ENCODE peak calls at places on chromosome 9, in eight cellular contexts. One of them, this sample, is unnamed.

GRCh38 chr9:86410281-86410680 is 56.1 kb upstream of the TUT7 start:
- DNase-seq in endothelial cell of umbilical vein: no peak
- DNase-seq in CD8-positive, alpha-beta T cell: no peak
- DNase-seq in tibial artery: no peak
- DNase-seq in PC-9: no peak
- DNase-seq in MM.1S: no peak
- DNase-seq in fibroblast of lung: no peak
- DNase-seq in AG10803: no peak
- DNase-seq in this sample: no peak

GRCh38 chr9:93648181-93648580 is 71.8 kb downstream of the PHF2 start:
- DNase-seq in endothelial cell of umbilical vein: no peak
- DNase-seq in CD8-positive, alpha-beta T cell: no peak
- DNase-seq in tibial artery: no peak
- DNase-seq in PC-9: no peak
- DNase-seq in MM.1S: no peak
- DNase-seq in fibroblast of lung: no peak
- DNase-seq in AG10803: no peak
- DNase-seq in this sample: no peak

GRCh38 chr9:2465921-2466460 is 155.6 kb upstream of the VLDLR start:
- DNase-seq in endothelial cell of umbilical vein: no peak
- DNase-seq in CD8-positive, alpha-beta T cell: no peak
- DNase-seq in tibial artery: no peak
- DNase-seq in PC-9: no peak
- DNase-seq in MM.1S: peak
- DNase-seq in fibroblast of lung: no peak
- DNase-seq in AG10803: no peak
- DNase-seq in this sample: no peak

GRCh38 chr9:136242908-136243525 is 2.6 kb downstream of the QSOX2 start:
- DNase-seq in endothelial cell of umbilical vein: no peak
- DNase-seq in CD8-positive, alpha-beta T cell: no peak
- DNase-seq in tibial artery: no peak
- DNase-seq in PC-9: no peak
- DNase-seq in MM.1S: no peak
- DNase-seq in fibroblast of lung: no peak
- DNase-seq in AG10803: no peak
- DNase-seq in this sample: no peak

GRCh38 chr9:17528859-17529258 is 50.0 kb upstream of the SH3GL2 start:
- DNase-seq in endothelial cell of umbilical vein: no peak
- DNase-seq in CD8-positive, alpha-beta T cell: no peak
- DNase-seq in tibial artery: no peak
- DNase-seq in PC-9: no peak
- DNase-seq in MM.1S: no peak
- DNase-seq in fibroblast of lung: no peak
- DNase-seq in AG10803: peak
- DNase-seq in this sample: no peak

GRCh38 chr9:105662184-105663104 is at the start of gene TAL2:
- DNase-seq in endothelial cell of umbilical vein: no peak
- DNase-seq in CD8-positive, alpha-beta T cell: no peak
- DNase-seq in tibial artery: no peak
- DNase-seq in PC-9: no peak
- DNase-seq in MM.1S: no peak
- DNase-seq in fibroblast of lung: no peak
- DNase-seq in AG10803: no peak
- DNase-seq in this sample: no peak

GRCh38 chr9:123225995-123226394 is 42.4 kb downstream of the STRBP start:
- DNase-seq in endothelial cell of umbilical vein: no peak
- DNase-seq in CD8-positive, alpha-beta T cell: no peak
- DNase-seq in tibial artery: no peak
- DNase-seq in PC-9: no peak
- DNase-seq in MM.1S: no peak
- DNase-seq in fibroblast of lung: peak
- DNase-seq in AG10803: peak
- DNase-seq in this sample: peak

GRCh38 chr9:94900222-94901018 is 173.9 kb downstream of the AOPEP start:
- DNase-seq in endothelial cell of umbilical vein: peak
- DNase-seq in CD8-positive, alpha-beta T cell: no peak
- DNase-seq in tibial artery: no peak
- DNase-seq in PC-9: no peak
- DNase-seq in MM.1S: no peak
- DNase-seq in fibroblast of lung: peak
- DNase-seq in AG10803: peak
- DNase-seq in this sample: peak

GRCh38 chr9:121766081-121766683 is 114.7 kb downstream of the DAB2IP start:
- DNase-seq in endothelial cell of umbilical vein: no peak
- DNase-seq in CD8-positive, alpha-beta T cell: no peak
- DNase-seq in tibial artery: no peak
- DNase-seq in PC-9: no peak
- DNase-seq in MM.1S: no peak
- DNase-seq in fibroblast of lung: no peak
- DNase-seq in AG10803: no peak
- DNase-seq in this sample: no peak

GRCh38 chr9:35110327-35110758 is 5.3 kb downstream of the ATOSB start:
- DNase-seq in endothelial cell of umbilical vein: peak
- DNase-seq in CD8-positive, alpha-beta T cell: no peak
- DNase-seq in tibial artery: peak
- DNase-seq in PC-9: no peak
- DNase-seq in MM.1S: no peak
- DNase-seq in fibroblast of lung: peak
- DNase-seq in AG10803: peak
- DNase-seq in this sample: peak

GRCh38 chr9:137724114-137724445 is 105.3 kb downstream of the EHMT1 start:
- DNase-seq in endothelial cell of umbilical vein: no peak
- DNase-seq in CD8-positive, alpha-beta T cell: no peak
- DNase-seq in tibial artery: no peak
- DNase-seq in PC-9: no peak
- DNase-seq in MM.1S: no peak
- DNase-seq in fibroblast of lung: peak
- DNase-seq in AG10803: no peak
- DNase-seq in this sample: peak

GRCh38 chr9:89426389-89426961 is 71.4 kb downstream of the SEMA4D start:
- DNase-seq in endothelial cell of umbilical vein: no peak
- DNase-seq in CD8-positive, alpha-beta T cell: no peak
- DNase-seq in tibial artery: no peak
- DNase-seq in PC-9: no peak
- DNase-seq in MM.1S: peak
- DNase-seq in fibroblast of lung: no peak
- DNase-seq in AG10803: no peak
- DNase-seq in this sample: no peak
- H3K4me3 ChIP-seq in endothelial cell of umbilical vein: no peak
- H3K4me3 ChIP-seq in CD8-positive, alpha-beta T cell: peak
- H3K4me3 ChIP-seq in tibial artery: no peak
- H3K4me3 ChIP-seq in PC-9: no peak
- H3K4me3 ChIP-seq in MM.1S: no peak
- H3K4me3 ChIP-seq in fibroblast of lung: no peak
- H3K4me3 ChIP-seq in AG10803: no peak
- H3K4me3 ChIP-seq in this sample: no peak

GRCh38 chr9:79255681-79256080 is 316.1 kb upstream of the TLE4 start:
- DNase-seq in endothelial cell of umbilical vein: no peak
- DNase-seq in CD8-positive, alpha-beta T cell: no peak
- DNase-seq in tibial artery: no peak
- DNase-seq in PC-9: no peak
- DNase-seq in MM.1S: no peak
- DNase-seq in fibroblast of lung: peak
- DNase-seq in AG10803: no peak
- DNase-seq in this sample: no peak

GRCh38 chr9:79257671-79258410 is 313.9 kb upstream of the TLE4 start:
- DNase-seq in endothelial cell of umbilical vein: no peak
- DNase-seq in CD8-positive, alpha-beta T cell: no peak
- DNase-seq in tibial artery: no peak
- DNase-seq in PC-9: no peak
- DNase-seq in MM.1S: no peak
- DNase-seq in fibroblast of lung: peak
- DNase-seq in AG10803: no peak
- DNase-seq in this sample: peak

GRCh38 chr9:79257215-79257614 is 314.6 kb upstream of the TLE4 start:
- DNase-seq in endothelial cell of umbilical vein: no peak
- DNase-seq in CD8-positive, alpha-beta T cell: no peak
- DNase-seq in tibial artery: no peak
- DNase-seq in PC-9: no peak
- DNase-seq in MM.1S: no peak
- DNase-seq in fibroblast of lung: peak
- DNase-seq in AG10803: no peak
- DNase-seq in this sample: no peak

GRCh38 chr9:79256691-79257213 is 315.0 kb upstream of the TLE4 start:
- DNase-seq in endothelial cell of umbilical vein: no peak
- DNase-seq in CD8-positive, alpha-beta T cell: no peak
- DNase-seq in tibial artery: no peak
- DNase-seq in PC-9: no peak
- DNase-seq in MM.1S: no peak
- DNase-seq in fibroblast of lung: peak
- DNase-seq in AG10803: peak
- DNase-seq in this sample: peak

DNA sequence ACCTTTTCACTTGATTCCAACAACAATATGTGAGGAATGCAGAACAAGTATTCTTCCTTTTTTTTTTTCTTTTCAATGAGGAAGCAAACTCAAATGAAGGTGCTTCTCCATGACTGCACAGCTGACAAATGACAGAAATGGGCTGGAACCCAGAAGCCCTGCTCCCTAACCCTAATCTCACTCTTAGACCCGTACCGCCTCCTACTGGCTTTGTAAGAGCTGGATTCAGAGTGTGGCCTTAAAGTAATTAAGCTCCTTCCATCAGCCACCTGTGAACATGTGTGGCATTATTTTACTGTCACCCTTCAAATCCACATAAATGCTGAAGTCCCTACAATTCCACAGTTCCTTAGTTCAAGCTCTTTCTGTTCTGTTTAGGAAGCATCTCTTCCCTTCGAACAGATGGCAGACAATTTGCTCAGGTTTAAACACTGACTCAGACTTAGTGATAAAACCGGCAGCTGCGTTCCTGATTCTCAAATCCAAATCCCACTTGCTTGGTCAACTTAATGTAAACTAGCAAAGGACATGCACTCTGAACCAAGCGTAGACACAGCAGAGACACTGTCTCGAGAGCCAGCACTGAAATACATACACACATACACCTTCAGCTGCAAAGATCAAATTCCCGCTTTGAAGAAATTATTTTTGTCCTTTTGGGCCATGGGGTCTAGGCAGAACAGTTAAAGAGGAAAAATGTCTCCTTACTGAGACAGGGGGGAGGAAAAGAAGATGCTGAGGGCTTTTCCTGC is 316.7 kb upstream of the TLE4 start:
- DNase-seq in endothelial cell of umbilical vein: no peak
- DNase-seq in CD8-positive, alpha-beta T cell: no peak
- DNase-seq in tibial artery: no peak
- DNase-seq in PC-9: no peak
- DNase-seq in MM.1S: no peak
- DNase-seq in fibroblast of lung: peak
- DNase-seq in AG10803: no peak
- DNase-seq in this sample: peak
- TF ChIP-seq CTCF in endothelial cell of umbilical vein: no peak
- TF ChIP-seq CTCF in CD8-positive, alpha-beta T cell: no peak
- TF ChIP-seq CTCF in tibial artery: no peak
- TF ChIP-seq CTCF in PC-9: no peak
- TF ChIP-seq CTCF in MM.1S: no peak
- TF ChIP-seq CTCF in fibroblast of lung: peak
- TF ChIP-seq CTCF in AG10803: peak
- TF ChIP-seq CTCF in this sample: peak

GRCh38 chr9:6552033-6552737 is 93.3 kb downstream of the GLDC start:
- DNase-seq in endothelial cell of umbilical vein: peak
- DNase-seq in CD8-positive, alpha-beta T cell: no peak
- DNase-seq in tibial artery: no peak
- DNase-seq in PC-9: no peak
- DNase-seq in MM.1S: no peak
- DNase-seq in fibroblast of lung: peak
- DNase-seq in AG10803: peak
- DNase-seq in this sample: peak

GRCh38 chr9:6552738-6553121 is 92.8 kb downstream of the GLDC start:
- DNase-seq in endothelial cell of umbilical vein: peak
- DNase-seq in CD8-positive, alpha-beta T cell: no peak
- DNase-seq in tibial artery: no peak
- DNase-seq in PC-9: no peak
- DNase-seq in MM.1S: no peak
- DNase-seq in fibroblast of lung: peak
- DNase-seq in AG10803: no peak
- DNase-seq in this sample: peak

GRCh38 chr9:6551126-6551525 is 94.4 kb downstream of the GLDC start:
- DNase-seq in endothelial cell of umbilical vein: peak
- DNase-seq in CD8-positive, alpha-beta T cell: no peak
- DNase-seq in tibial artery: no peak
- DNase-seq in PC-9: no peak
- DNase-seq in MM.1S: no peak
- DNase-seq in fibroblast of lung: no peak
- DNase-seq in AG10803: no peak
- DNase-seq in this sample: no peak

GRCh38 chr9:6545017-6545691 is 100.4 kb downstream of the GLDC start:
- DNase-seq in endothelial cell of umbilical vein: no peak
- DNase-seq in CD8-positive, alpha-beta T cell: no peak
- DNase-seq in tibial artery: no peak
- DNase-seq in PC-9: peak
- DNase-seq in MM.1S: no peak
- DNase-seq in fibroblast of lung: peak
- DNase-seq in AG10803: no peak
- DNase-seq in this sample: peak

DNA sequence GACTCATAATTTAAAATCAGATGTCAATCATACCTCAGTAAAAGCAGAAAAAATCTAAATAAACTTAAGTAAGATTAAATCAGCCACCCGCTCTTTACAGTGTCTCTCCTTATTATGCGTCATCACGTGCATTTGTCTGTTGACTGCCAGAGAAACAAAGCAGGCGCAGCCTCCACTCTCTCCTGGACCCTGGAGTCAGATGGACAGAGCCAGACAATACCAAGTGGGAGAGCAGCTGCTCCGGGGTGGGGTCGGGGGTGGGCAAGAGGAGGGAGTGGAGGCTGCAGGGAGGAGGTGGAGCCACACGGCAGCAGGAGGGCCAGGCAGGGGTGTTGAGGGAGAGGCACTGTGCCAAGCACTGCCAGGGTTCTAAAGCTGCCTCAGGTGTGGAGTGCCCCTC is 96.4 kb downstream of the GLDC start:
- DNase-seq in endothelial cell of umbilical vein: no peak
- DNase-seq in CD8-positive, alpha-beta T cell: no peak
- DNase-seq in tibial artery: no peak
- DNase-seq in PC-9: no peak
- DNase-seq in MM.1S: no peak
- DNase-seq in fibroblast of lung: peak
- DNase-seq in AG10803: no peak
- DNase-seq in this sample: no peak
- H3K4me3 ChIP-seq in endothelial cell of umbilical vein: no peak
- H3K4me3 ChIP-seq in CD8-positive, alpha-beta T cell: no peak
- H3K4me3 ChIP-seq in tibial artery: no peak
- H3K4me3 ChIP-seq in PC-9: no peak
- H3K4me3 ChIP-seq in MM.1S: no peak
- H3K4me3 ChIP-seq in fibroblast of lung: no peak
- H3K4me3 ChIP-seq in AG10803: no peak
- H3K4me3 ChIP-seq in this sample: no peak

DNA sequence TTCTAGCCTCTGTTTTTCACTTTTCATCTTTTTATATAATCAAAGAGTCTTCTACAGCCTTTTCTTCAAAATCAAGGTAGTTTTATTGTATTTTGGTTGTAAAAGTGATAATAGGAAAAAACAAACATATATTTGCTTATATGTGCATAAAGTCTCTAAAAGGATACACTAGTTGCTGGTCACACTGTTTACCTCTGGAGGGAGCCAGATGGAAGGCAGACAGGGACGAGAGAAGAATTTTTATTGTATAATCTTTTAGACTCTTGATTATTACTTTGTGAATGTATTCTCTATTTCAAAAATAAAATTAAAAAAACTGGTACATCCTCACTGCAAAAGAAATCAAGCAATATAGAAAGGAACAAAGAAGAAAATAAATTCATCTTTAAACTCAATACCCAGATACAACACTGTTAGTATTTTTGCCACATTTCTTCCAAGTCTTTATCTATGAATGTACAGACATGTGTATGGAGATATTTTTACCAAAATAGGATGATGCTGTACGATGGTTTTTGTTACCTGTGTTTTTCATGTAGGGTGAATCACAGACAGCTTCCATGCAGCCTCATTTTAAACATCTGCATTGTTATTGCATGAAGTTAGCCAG is 6.1 kb upstream of the RNF183 start:
- DNase-seq in endothelial cell of umbilical vein: peak
- DNase-seq in CD8-positive, alpha-beta T cell: no peak
- DNase-seq in tibial artery: no peak
- DNase-seq in PC-9: peak
- DNase-seq in MM.1S: peak
- DNase-seq in fibroblast of lung: peak
- DNase-seq in AG10803: peak
- DNase-seq in this sample: peak
- TF ChIP-seq CTCF in endothelial cell of umbilical vein: peak
- TF ChIP-seq CTCF in CD8-positive, alpha-beta T cell: peak
- TF ChIP-seq CTCF in tibial artery: peak
- TF ChIP-seq CTCF in PC-9: peak
- TF ChIP-seq CTCF in MM.1S: peak
- TF ChIP-seq CTCF in fibroblast of lung: peak
- TF ChIP-seq CTCF in AG10803: peak
- TF ChIP-seq CTCF in this sample: peak

This sample was measured in astrocyte of the spinal cord.